ENCODE peak calls at places on chromosomes 5 and 9, in nine cellular contexts. One of them, this sample, is unnamed.

GRCh38 chr9:133845659-133845947 is 107.5 kb upstream of the SARDH start:
- DNase-seq in iPS DF 6.9: no peak
- DNase-seq in T follicular helper cell: no peak
- DNase-seq in T-helper 1 cell: no peak
- DNase-seq in Calu3: no peak
- DNase-seq in GM23248: no peak
- DNase-seq in neural crest cell: no peak
- DNase-seq in NCI-H748 treated with DMSO at 0.1 percent for 48 hours: no peak
- DNase-seq in M059J: peak; percentile 12
- DNase-seq in this sample: no peak

GRCh38 chr9:123237220-123237619 is 31.2 kb downstream of the STRBP start:
- DNase-seq in Calu3: no peak
- DNase-seq in neural crest cell: no peak
- DNase-seq in T follicular helper cell: no peak
- DNase-seq in M059J: no peak
- DNase-seq in T-helper 1 cell: no peak
- DNase-seq in GM23248: no peak
- DNase-seq in iPS DF 6.9: no peak
- DNase-seq in NCI-H748 treated with DMSO at 0.1 percent for 48 hours: no peak
- DNase-seq in this sample: no peak

GRCh38 chr5:112757468-112758208 is 20.0 kb downstream of the APC start:
- DNase-seq in M059J: peak; percentile 65
- DNase-seq in neural crest cell: no peak
- DNase-seq in iPS DF 6.9: no peak
- DNase-seq in NCI-H748 treated with DMSO at 0.1 percent for 48 hours: peak; percentile 63
- DNase-seq in T-helper 1 cell: no peak
- DNase-seq in Calu3: peak; percentile 11
- DNase-seq in T follicular helper cell: no peak
- DNase-seq in GM23248: peak; percentile 73
- DNase-seq in this sample: peak; percentile 75

GRCh38 chr9:115058175-115058574 is 59.8 kb downstream of the TNC start:
- DNase-seq in GM23248: no peak
- DNase-seq in NCI-H748 treated with DMSO at 0.1 percent for 48 hours: no peak
- DNase-seq in M059J: peak; percentile 64
- DNase-seq in Calu3: no peak
- DNase-seq in neural crest cell: no peak
- DNase-seq in T-helper 1 cell: no peak
- DNase-seq in iPS DF 6.9: no peak
- DNase-seq in T follicular helper cell: no peak
- DNase-seq in this sample: no peak

GRCh38 chr9:128553695-128554094 is 1.3 kb downstream of the SPTAN1 start:
- DNase-seq in GM23248: peak; percentile 92
- DNase-seq in iPS DF 6.9: no peak
- DNase-seq in Calu3: no peak
- DNase-seq in neural crest cell: no peak
- DNase-seq in T follicular helper cell: no peak
- DNase-seq in M059J: peak; percentile 74
- DNase-seq in NCI-H748 treated with DMSO at 0.1 percent for 48 hours: no peak
- DNase-seq in T-helper 1 cell: no peak
- DNase-seq in this sample: no peak

GRCh38 chr5:23318960-23319359 is 188.4 kb upstream of the PRDM9 start:
- DNase-seq in neural crest cell: no peak
- DNase-seq in GM23248: no peak
- DNase-seq in NCI-H748 treated with DMSO at 0.1 percent for 48 hours: no peak
- DNase-seq in iPS DF 6.9: no peak
- DNase-seq in T-helper 1 cell: no peak
- DNase-seq in Calu3: no peak
- DNase-seq in M059J: no peak
- DNase-seq in T follicular helper cell: no peak
- DNase-seq in this sample: no peak

GRCh38 chr9:38059233-38059936 is 9.6 kb downstream of the SHB start:
- DNase-seq in T follicular helper cell: no peak
- DNase-seq in M059J: no peak
- DNase-seq in Calu3: no peak
- DNase-seq in GM23248: peak; percentile 41
- DNase-seq in neural crest cell: no peak
- DNase-seq in T-helper 1 cell: no peak
- DNase-seq in iPS DF 6.9: no peak
- DNase-seq in NCI-H748 treated with DMSO at 0.1 percent for 48 hours: no peak
- DNase-seq in this sample: no peak

GRCh38 chr5:132001647-132002561 is 9.6 kb downstream of the ACSL6 start:
- DNase-seq in T follicular helper cell: no peak
- DNase-seq in neural crest cell: no peak
- DNase-seq in NCI-H748 treated with DMSO at 0.1 percent for 48 hours: no peak
- DNase-seq in M059J: peak; percentile 85
- DNase-seq in GM23248: peak; percentile 48
- DNase-seq in Calu3: peak; percentile 65
- DNase-seq in T-helper 1 cell: no peak
- DNase-seq in iPS DF 6.9: no peak
- DNase-seq in this sample: no peak

GRCh38 chr5:110087829-110088228 is 398.1 kb downstream of the MAN2A1 start:
- DNase-seq in GM23248: peak; percentile 45
- DNase-seq in M059J: no peak
- DNase-seq in NCI-H748 treated with DMSO at 0.1 percent for 48 hours: no peak
- DNase-seq in Calu3: no peak
- DNase-seq in iPS DF 6.9: no peak
- DNase-seq in T-helper 1 cell: no peak
- DNase-seq in neural crest cell: no peak
- DNase-seq in T follicular helper cell: no peak
- DNase-seq in this sample: no peak

GRCh38 chr5:67283275-67283987 is 86.8 kb upstream of the CD180 start:
- DNase-seq in GM23248: no peak
- DNase-seq in M059J: no peak
- DNase-seq in T-helper 1 cell: no peak
- DNase-seq in NCI-H748 treated with DMSO at 0.1 percent for 48 hours: no peak
- DNase-seq in Calu3: no peak
- DNase-seq in neural crest cell: no peak
- DNase-seq in iPS DF 6.9: no peak
- DNase-seq in T follicular helper cell: no peak
- DNase-seq in this sample: no peak

GRCh38 chr9:136944094-136944518 is 432 bp downstream of the FBXW5 start:
- DNase-seq in M059J: peak; percentile 66
- DNase-seq in neural crest cell: no peak
- DNase-seq in T-helper 1 cell: no peak
- DNase-seq in NCI-H748 treated with DMSO at 0.1 percent for 48 hours: no peak
- DNase-seq in GM23248: peak; percentile 86
- DNase-seq in Calu3: peak; percentile 55
- DNase-seq in iPS DF 6.9: no peak
- DNase-seq in T follicular helper cell: no peak
- DNase-seq in this sample: peak; percentile 50

GRCh38 chr9:38707885-38708640 is 11.9 kb downstream of the FAM240B start:
- DNase-seq in T follicular helper cell: no peak
- DNase-seq in T-helper 1 cell: no peak
- DNase-seq in GM23248: no peak
- DNase-seq in Calu3: no peak
- DNase-seq in M059J: peak; percentile 42
- DNase-seq in neural crest cell: no peak
- DNase-seq in iPS DF 6.9: peak; percentile 54
- DNase-seq in NCI-H748 treated with DMSO at 0.1 percent for 48 hours: no peak
- DNase-seq in this sample: peak; percentile 15

GRCh38 chr5:61525573-61526142 is 193.6 kb downstream of the ZSWIM6 start:
- DNase-seq in T-helper 1 cell: no peak
- DNase-seq in GM23248: no peak
- DNase-seq in neural crest cell: peak; percentile 64
- DNase-seq in NCI-H748 treated with DMSO at 0.1 percent for 48 hours: peak; percentile 22
- DNase-seq in Calu3: peak; percentile 85
- DNase-seq in M059J: peak; percentile 5
- DNase-seq in iPS DF 6.9: no peak
- DNase-seq in T follicular helper cell: no peak
- DNase-seq in this sample: no peak

GRCh38 chr9:111839981-111840380 is 45.2 kb upstream of the SHOC1 start:
- DNase-seq in T follicular helper cell: no peak
- DNase-seq in NCI-H748 treated with DMSO at 0.1 percent for 48 hours: no peak
- DNase-seq in Calu3: no peak
- DNase-seq in T-helper 1 cell: no peak
- DNase-seq in iPS DF 6.9: no peak
- DNase-seq in M059J: peak; percentile 45
- DNase-seq in neural crest cell: no peak
- DNase-seq in GM23248: peak; percentile 91
- DNase-seq in this sample: no peak

GRCh38 chr9:106958955-106959657 is 96.1 kb downstream of the ZNF462 start:
- DNase-seq in T-helper 1 cell: no peak
- DNase-seq in NCI-H748 treated with DMSO at 0.1 percent for 48 hours: no peak
- DNase-seq in Calu3: no peak
- DNase-seq in M059J: peak; percentile 69
- DNase-seq in neural crest cell: no peak
- DNase-seq in GM23248: peak; percentile 72
- DNase-seq in iPS DF 6.9: no peak
- DNase-seq in T follicular helper cell: no peak
- DNase-seq in this sample: no peak

GRCh38 chr5:113354056-113354455 is 80.7 kb downstream of the TSSK1B start:
- DNase-seq in M059J: peak; percentile 35
- DNase-seq in GM23248: peak; percentile 32
- DNase-seq in neural crest cell: no peak
- DNase-seq in NCI-H748 treated with DMSO at 0.1 percent for 48 hours: no peak
- DNase-seq in Calu3: no peak
- DNase-seq in T follicular helper cell: no peak
- DNase-seq in T-helper 1 cell: no peak
- DNase-seq in iPS DF 6.9: no peak
- DNase-seq in this sample: no peak

GRCh38 chr9:77752566-77752965 is 104.4 kb upstream of the GNA14 start:
- DNase-seq in iPS DF 6.9: no peak
- DNase-seq in Calu3: no peak
- DNase-seq in T follicular helper cell: no peak
- DNase-seq in T-helper 1 cell: no peak
- DNase-seq in NCI-H748 treated with DMSO at 0.1 percent for 48 hours: no peak
- DNase-seq in M059J: peak; percentile 80
- DNase-seq in neural crest cell: no peak
- DNase-seq in GM23248: peak; percentile 81
- DNase-seq in this sample: no peak

GRCh38 chr5:164597293-164597900 is 1092.0 kb downstream of the MAT2B start:
- DNase-seq in T follicular helper cell: no peak
- DNase-seq in neural crest cell: no peak
- DNase-seq in T-helper 1 cell: no peak
- DNase-seq in iPS DF 6.9: peak; percentile 27
- DNase-seq in NCI-H748 treated with DMSO at 0.1 percent for 48 hours: no peak
- DNase-seq in M059J: peak; percentile 6
- DNase-seq in GM23248: no peak
- DNase-seq in Calu3: peak; percentile 16
- DNase-seq in this sample: peak; percentile 31

GRCh38 chr5:77449981-77450380 is 42.1 kb downstream of the WDR41 start:
- DNase-seq in iPS DF 6.9: no peak
- DNase-seq in Calu3: no peak
- DNase-seq in T follicular helper cell: no peak
- DNase-seq in M059J: no peak
- DNase-seq in GM23248: peak; percentile 59
- DNase-seq in NCI-H748 treated with DMSO at 0.1 percent for 48 hours: no peak
- DNase-seq in neural crest cell: no peak
- DNase-seq in T-helper 1 cell: no peak
- DNase-seq in this sample: peak; percentile 7

GRCh38 chr5:134084570-134084969 is 29.9 kb upstream of the TCF7 start:
- DNase-seq in GM23248: no peak
- DNase-seq in NCI-H748 treated with DMSO at 0.1 percent for 48 hours: no peak
- DNase-seq in iPS DF 6.9: no peak
- DNase-seq in neural crest cell: no peak
- DNase-seq in T-helper 1 cell: no peak
- DNase-seq in M059J: no peak
- DNase-seq in T follicular helper cell: no peak
- DNase-seq in Calu3: no peak
- DNase-seq in this sample: no peak

GRCh38 chr9:120528327-120528726 is 51.6 kb downstream of the CDK5RAP2 start:
- DNase-seq in T-helper 1 cell: no peak
- DNase-seq in T follicular helper cell: no peak
- DNase-seq in iPS DF 6.9: no peak
- DNase-seq in NCI-H748 treated with DMSO at 0.1 percent for 48 hours: no peak
- DNase-seq in Calu3: no peak
- DNase-seq in M059J: no peak
- DNase-seq in neural crest cell: no peak
- DNase-seq in GM23248: no peak
- DNase-seq in this sample: no peak

GRCh38 chr5:96088676-96089075 is 127.0 kb upstream of the ELL2 start:
- DNase-seq in T-helper 1 cell: no peak
- DNase-seq in Calu3: no peak
- DNase-seq in NCI-H748 treated with DMSO at 0.1 percent for 48 hours: no peak
- DNase-seq in GM23248: no peak
- DNase-seq in T follicular helper cell: no peak
- DNase-seq in M059J: no peak
- DNase-seq in neural crest cell: no peak
- DNase-seq in iPS DF 6.9: no peak
- DNase-seq in this sample: no peak

GRCh38 chr9:129333961-129334743 is 156.1 kb upstream of the IER5L start:
- DNase-seq in Calu3: peak; percentile 95
- DNase-seq in NCI-H748 treated with DMSO at 0.1 percent for 48 hours: no peak
- DNase-seq in neural crest cell: peak; percentile 59
- DNase-seq in T follicular helper cell: no peak
- DNase-seq in GM23248: peak; percentile 92
- DNase-seq in T-helper 1 cell: no peak
- DNase-seq in iPS DF 6.9: peak; percentile 93
- DNase-seq in M059J: peak; percentile 99
- DNase-seq in this sample: peak; percentile 87

GRCh38 chr5:147855774-147856069 is 22.8 kb upstream of the SCGB3A2 start:
- DNase-seq in GM23248: peak; percentile 18
- DNase-seq in Calu3: no peak
- DNase-seq in T-helper 1 cell: no peak
- DNase-seq in T follicular helper cell: no peak
- DNase-seq in neural crest cell: no peak
- DNase-seq in NCI-H748 treated with DMSO at 0.1 percent for 48 hours: no peak
- DNase-seq in M059J: no peak
- DNase-seq in iPS DF 6.9: no peak
- DNase-seq in this sample: no peak

GRCh38 chr9:98538626-98539031 is 170.1 kb downstream of the GABBR2 start:
- DNase-seq in NCI-H748 treated with DMSO at 0.1 percent for 48 hours: no peak
- DNase-seq in M059J: peak; percentile 89
- DNase-seq in T-helper 1 cell: no peak
- DNase-seq in iPS DF 6.9: no peak
- DNase-seq in T follicular helper cell: no peak
- DNase-seq in neural crest cell: no peak
- DNase-seq in GM23248: peak; percentile 64
- DNase-seq in Calu3: no peak
- DNase-seq in this sample: no peak

GRCh38 chr5:163436515-163436914 is 880 bp upstream of the CCNG1 start:
- DNase-seq in Calu3: no peak
- DNase-seq in T-helper 1 cell: no peak
- DNase-seq in NCI-H748 treated with DMSO at 0.1 percent for 48 hours: no peak
- DNase-seq in iPS DF 6.9: no peak
- DNase-seq in neural crest cell: no peak
- DNase-seq in T follicular helper cell: no peak
- DNase-seq in GM23248: no peak
- DNase-seq in M059J: peak; percentile 1
- DNase-seq in this sample: no peak

GRCh38 chr5:157528036-157528632 is 47.4 kb downstream of the ADAM19 start:
- DNase-seq in GM23248: no peak
- DNase-seq in T-helper 1 cell: no peak
- DNase-seq in iPS DF 6.9: no peak
- DNase-seq in M059J: no peak
- DNase-seq in Calu3: no peak
- DNase-seq in T follicular helper cell: no peak
- DNase-seq in neural crest cell: no peak
- DNase-seq in NCI-H748 treated with DMSO at 0.1 percent for 48 hours: no peak
- DNase-seq in this sample: no peak

GRCh38 chr9:71504636-71505035 is 263.7 kb downstream of the CEMIP2 start:
- DNase-seq in NCI-H748 treated with DMSO at 0.1 percent for 48 hours: no peak
- DNase-seq in iPS DF 6.9: no peak
- DNase-seq in M059J: peak; percentile 63
- DNase-seq in T-helper 1 cell: no peak
- DNase-seq in neural crest cell: no peak
- DNase-seq in GM23248: no peak
- DNase-seq in T follicular helper cell: no peak
- DNase-seq in Calu3: no peak
- DNase-seq in this sample: no peak

GRCh38 chr5:172051643-172052362 is 45.4 kb upstream of the FBXW11 start:
- DNase-seq in neural crest cell: no peak
- DNase-seq in M059J: peak; percentile 38
- DNase-seq in T follicular helper cell: no peak
- DNase-seq in T-helper 1 cell: no peak
- DNase-seq in Calu3: no peak
- DNase-seq in GM23248: peak; percentile 39
- DNase-seq in iPS DF 6.9: no peak
- DNase-seq in NCI-H748 treated with DMSO at 0.1 percent for 48 hours: no peak
- DNase-seq in this sample: no peak

GRCh38 chr5:53616939-53617549 is 56.6 kb downstream of the NDUFS4 start:
- DNase-seq in iPS DF 6.9: no peak
- DNase-seq in Calu3: no peak
- DNase-seq in NCI-H748 treated with DMSO at 0.1 percent for 48 hours: no peak
- DNase-seq in T follicular helper cell: no peak
- DNase-seq in neural crest cell: no peak
- DNase-seq in M059J: no peak
- DNase-seq in T-helper 1 cell: no peak
- DNase-seq in GM23248: peak; percentile 19
- DNase-seq in this sample: peak; percentile 40

GRCh38 chr9:79670269-79670961 is 98.7 kb downstream of the TLE4 start:
- DNase-seq in NCI-H748 treated with DMSO at 0.1 percent for 48 hours: no peak
- DNase-seq in GM23248: peak; percentile 21
- DNase-seq in Calu3: no peak
- DNase-seq in neural crest cell: no peak
- DNase-seq in T-helper 1 cell: no peak
- DNase-seq in T follicular helper cell: no peak
- DNase-seq in M059J: peak; percentile 54
- DNase-seq in iPS DF 6.9: no peak
- DNase-seq in this sample: no peak